ENCODE peak calls at places on chromosomes 3 and 15, in ten cellular contexts. A is suprapubic skin; Z is mesenchymal stem cell; Q is heart right ventricle; C is CD8-positive, alpha-beta T cell; X is fibroblast of lung; N is body of pancreas; S is mucosa of descending colon; G is effector memory CD4-positive, alpha-beta T cell; O is lower lobe of right lung. D is an unnamed sample. For H3K4me1, the result is how much of the 10 kb centered on the place peaks cover.

GRCh38 chr15:95684693-95685115 is 645.8 kb upstream of the NR2F2 start:
- DNase-seq in C (no peak), N (no peak), Z (peak), Q (no peak), A (no peak), S (no peak), G (no peak), O (no peak), X (peak), D (no peak)

GRCh38 chr15:66097151-66098018 is 156.2 kb downstream of the MEGF11 start:
- DNase-seq in O (no peak), Q (no peak), X (no peak), S (no peak), C (no peak), Z (no peak), N (no peak), A (no peak), G (no peak), D (no peak)

GRCh38 chr3:99505646-99506269 is 132.6 kb upstream of the COL8A1 start:
- DNase-seq in O (peak), G (no peak), C (no peak), S (peak), Z (peak), X (peak), N (no peak), Q (no peak), A (no peak), D (no peak)

GRCh38 chr3:143119974-143120715 is 574 bp downstream of the CHST2 start:
- DNase-seq in Q (peak), C (peak), X (peak), O (peak), Z (no peak), N (peak), S (peak), G (no peak), A (peak), D (peak)

GRCh38 chr3:37922721-37923575 is 61.3 kb downstream of the CTDSPL start:
- DNase-seq in Z (peak), X (peak), A (no peak), N (no peak), O (no peak), Q (peak), G (no peak), C (no peak), S (no peak), D (peak)

GRCh38 chr15:42282926-42283325 is 9.7 kb upstream of the TMEM87A start:
- DNase-seq in N (no peak), Z (no peak), O (no peak), Q (no peak), G (no peak), A (no peak), X (no peak), C (no peak), S (no peak), D (no peak)

GRCh38 chr3:133745981-133746721 is at the start of gene TF:
- DNase-seq in C (no peak), Q (peak), S (peak), G (no peak), A (no peak), N (no peak), O (no peak), Z (no peak), X (peak), D (peak)

GRCh38 chr15:48317221-48317620 is 14.0 kb upstream of the DUT start:
- DNase-seq in O (no peak), N (no peak), A (no peak), Z (no peak), C (no peak), Q (no peak), S (no peak), X (no peak), G (no peak), D (no peak)

GRCh38 chr3:72145506-72146380 is 360.8 kb upstream of the PROK2 start:
- DNase-seq in N (peak), Q (no peak), S (peak), C (no peak), O (no peak), X (peak), Z (peak), A (no peak), G (no peak), D (no peak)

GRCh38 chr3:192879346-192880031 is 38.2 kb downstream of the MB21D2 start:
- DNase-seq in X (peak), O (no peak), N (no peak), A (no peak), G (no peak), Q (no peak), Z (peak), C (no peak), S (no peak), D (no peak)

GRCh38 chr3:188663839-188664238 is 507.9 kb upstream of the TPRG1 start:
- DNase-seq in S (no peak), Z (no peak), X (no peak), C (no peak), G (no peak), A (no peak), N (no peak), O (no peak), Q (no peak), D (no peak)

GRCh38 chr3:26369133-26369532 is 253.4 kb upstream of the LRRC3B start:
- DNase-seq in Z (no peak), O (no peak), N (no peak), G (no peak), C (no peak), X (no peak), Q (no peak), S (no peak), A (no peak), D (no peak)

GRCh38 chr3:44468572-44469520 is 8.6 kb downstream of the ZNF445 start:
- DNase-seq in S (no peak), O (no peak), C (no peak), Q (no peak), X (peak), G (no peak), A (no peak), Z (peak), N (no peak), D (no peak)

GRCh38 chr3:62149539-62149938 is 223.8 kb downstream of the FEZF2 start:
- DNase-seq in A (no peak), Q (no peak), Z (no peak), O (no peak), X (no peak), G (no peak), C (no peak), N (no peak), S (no peak), D (no peak)

GRCh38 chr3:107524214-107525100 is 1.7 kb downstream of the BBX start:
- DNase-seq in Z (peak), G (peak), C (peak), Q (peak), S (peak), X (peak), A (no peak), O (peak), N (peak), D (peak)

GRCh38 chr3:112010631-112011030 is 11.9 kb downstream of the TAGLN3 start:
- DNase-seq in N (no peak), A (no peak), Q (no peak), G (no peak), S (no peak), Z (no peak), C (no peak), O (no peak), X (no peak), D (no peak)

GRCh38 chr15:65037279-65037678 is 7.8 kb upstream of the MTFMT start:
- DNase-seq in C (no peak), A (no peak), N (no peak), G (no peak), Z (no peak), Q (no peak), S (no peak), X (no peak), O (no peak), D (no peak)

GRCh38 chr3:52245322-52246263 is at the start of gene PPM1M:
- DNase-seq in G (peak), S (peak), C (peak), X (peak), Z (peak), Q (peak), N (peak), A (peak), O (peak), D (peak)

GRCh38 chr3:184155644-184156521 is 706 bp downstream of the DVL3 start:
- DNase-seq in S (peak), Z (peak), N (no peak), A (no peak), G (peak), O (peak), Q (peak), X (peak), C (peak), D (no peak)

GRCh38 chr3:33668618-33669017 is 49.4 kb downstream of the CLASP2 start:
- DNase-seq in A (no peak), N (no peak), X (no peak), S (no peak), G (no peak), O (no peak), Z (no peak), Q (no peak), C (no peak), D (no peak)

GRCh38 chr3:28841436-28841835 is 439.4 kb upstream of the RBMS3 start:
- DNase-seq in X (no peak), C (no peak), G (no peak), Z (no peak), N (no peak), A (no peak), S (no peak), Q (no peak), O (no peak), D (no peak)

GRCh38 chr15:91530279-91530678 is 323.2 kb upstream of the SLCO3A1 start:
- DNase-seq in Q (no peak), X (no peak), S (no peak), G (no peak), O (no peak), C (no peak), Z (no peak), N (no peak), A (no peak), D (no peak)

DNA sequence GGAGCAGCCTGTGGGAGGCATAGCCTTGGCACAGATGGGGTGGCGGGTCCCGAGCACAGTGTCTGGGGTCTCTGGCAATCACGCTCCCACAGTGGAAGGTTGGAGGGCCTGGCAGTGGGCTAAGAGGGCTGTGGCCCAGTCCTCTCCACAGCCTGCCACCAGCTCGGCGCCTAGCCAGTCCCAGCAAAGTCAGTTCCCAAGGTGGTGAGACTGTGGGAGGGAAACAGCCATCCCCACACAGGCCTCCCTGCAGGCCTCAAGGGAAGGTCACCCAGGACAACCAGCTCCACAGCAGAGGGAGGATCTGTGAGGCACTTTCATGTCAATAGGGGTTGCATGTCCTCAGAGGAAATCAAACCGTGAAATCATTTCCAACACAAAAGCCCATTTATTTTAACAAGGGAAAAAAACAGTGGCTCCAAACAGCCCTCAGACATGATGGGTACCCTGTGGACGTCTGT is 27.6 kb upstream of the LIMD1 start:
- DNase-seq in N (no peak), C (no peak), A (no peak), G (no peak), O (no peak), Q (no peak), X (no peak), Z (no peak), S (no peak), D (no peak)
- H3K4me1 ChIP-seq in N (under half), C (under half), A (under half), G (under half), O (under half), Q (under half), X (under half), Z (under half), S (under half), D (under half)

DNA sequence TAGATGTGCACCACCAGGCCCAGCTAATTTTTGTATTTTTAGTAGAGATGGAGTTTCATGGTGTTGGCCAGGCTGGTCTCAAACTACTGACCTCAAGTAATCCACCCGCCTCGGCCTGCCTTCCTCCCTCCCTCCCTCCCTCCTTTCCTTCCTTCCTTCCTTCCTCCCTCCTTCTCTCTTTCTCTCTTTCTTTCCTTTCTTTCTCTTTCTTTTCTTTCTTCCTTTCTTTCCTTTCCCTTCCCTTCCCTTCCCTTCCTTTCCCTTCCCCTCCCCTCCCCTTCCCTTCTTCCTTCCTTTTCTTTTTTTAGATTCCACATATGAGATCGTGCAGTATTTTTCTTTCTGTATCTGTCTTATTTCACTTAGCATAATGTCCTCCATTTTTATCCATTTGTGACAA is 81.3 kb downstream of the FAM81A start:
- DNase-seq in X (no peak), O (no peak), S (no peak), C (no peak), Z (no peak), A (no peak), N (no peak), G (no peak), Q (no peak), D (no peak)
- H3K4me1 ChIP-seq in X (under half), O (under half), S (under half), C (under half), Z (under half), A (under half), N (under half), G (under half), Q (under half), D (under half)

DNA sequence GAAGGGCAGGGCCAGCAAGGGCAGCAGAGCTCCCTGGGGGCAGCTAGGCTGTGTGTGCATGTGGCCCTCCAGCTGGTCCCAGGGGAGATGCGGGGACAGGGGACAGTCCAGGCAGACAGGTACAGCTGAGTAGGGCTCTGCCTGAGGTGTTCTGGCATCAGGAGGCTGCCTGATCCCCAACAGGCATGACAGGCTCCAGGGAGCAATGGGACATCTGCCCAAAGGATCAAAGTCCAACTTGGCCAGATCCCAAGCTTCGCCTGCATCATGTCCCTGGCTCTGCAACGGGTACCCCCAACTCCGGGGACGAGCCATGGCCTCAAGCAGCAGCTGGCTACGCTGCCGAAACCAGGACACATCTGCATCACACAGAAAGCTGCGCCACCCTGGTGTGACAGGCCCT is 21.8 kb downstream of the ATRIP start:
- DNase-seq in X (no peak), S (peak), Z (no peak), G (no peak), C (no peak), N (peak), A (no peak), Q (no peak), O (no peak), D (peak)
- H3K4me1 ChIP-seq in X (under half), S (half or more), Z (under half), G (half or more), C (half or more), N (half or more), A (half or more), Q (half or more), O (half or more), D (under half)

GRCh38 chr15:60804551-60804950 is 325.6 kb upstream of the ICE2 start:
- DNase-seq in G (no peak), X (no peak), O (no peak), N (no peak), A (no peak), Z (no peak), C (no peak), Q (no peak), S (no peak), D (no peak)
- H3K4me1 ChIP-seq in G (under half), X (under half), O (under half), N (under half), A (half or more), Z (under half), C (half or more), Q (under half), S (under half), D (under half)

DNA sequence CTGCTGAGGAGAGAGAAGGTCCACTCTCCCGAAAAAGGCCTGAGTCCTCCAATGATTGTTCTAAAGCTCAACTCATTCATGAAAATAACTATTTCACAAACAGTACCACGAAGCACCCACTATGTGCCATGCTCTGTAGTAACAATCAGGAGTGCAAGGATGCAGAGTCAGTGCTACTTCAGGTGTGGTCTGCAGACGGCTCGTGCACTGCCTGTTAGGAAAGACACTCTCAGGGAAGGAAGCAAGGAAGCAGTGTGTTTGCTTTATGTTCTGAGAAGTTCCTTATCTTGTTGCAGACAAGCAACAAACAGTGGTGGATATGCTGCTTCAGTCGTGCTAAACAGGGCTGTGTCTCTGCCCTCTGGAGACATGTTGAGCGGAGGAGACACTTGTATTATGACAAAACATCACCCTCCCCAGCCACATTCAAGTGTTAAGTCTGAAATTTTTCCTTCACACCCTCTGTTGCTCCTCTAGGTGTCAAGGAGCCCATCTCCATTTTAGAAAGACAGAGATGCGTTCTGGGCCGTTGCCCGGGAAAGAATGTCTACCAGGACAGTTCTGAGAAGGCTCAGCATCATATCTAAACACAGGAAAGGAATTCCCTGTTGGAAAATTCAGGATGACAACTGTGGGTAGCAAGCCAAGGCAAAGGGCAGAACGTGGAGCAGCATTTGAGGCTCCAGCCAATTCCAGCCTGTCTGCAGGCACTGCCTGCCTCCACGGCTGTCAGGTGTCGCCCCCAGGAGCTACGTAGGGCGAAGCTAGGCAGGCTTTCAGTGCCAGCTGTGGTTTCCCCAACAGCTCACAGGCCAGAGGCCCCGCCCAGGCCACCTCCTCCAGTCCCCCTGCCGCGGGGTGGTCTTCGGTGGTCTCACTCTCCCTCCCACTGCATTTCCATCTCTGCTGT is 13.4 kb upstream of the ATP10A start:
- DNase-seq in Q (no peak), Z (no peak), G (no peak), N (no peak), O (no peak), A (no peak), X (no peak), S (no peak), C (no peak), D (no peak)
- H3K4me1 ChIP-seq in Q (under half), Z (under half), G (under half), N (under half), O (under half), A (under half), X (under half), S (under half), C (under half), D (under half)

GRCh38 chr3:132084982-132085381 is 50.2 kb upstream of the CPNE4 start:
- DNase-seq in A (no peak), C (no peak), N (no peak), O (no peak), Q (no peak), S (no peak), X (no peak), G (no peak), Z (no peak), D (no peak)
- H3K4me1 ChIP-seq in A (under half), C (under half), N (under half), O (under half), Q (under half), S (under half), X (under half), G (under half), Z (under half), D (under half)